ENCODE peak calls at places on chromosomes 2 and 18, in seven cellular contexts. J is activated T-helper 1 cell treated with anti-CD3 and anti-CD28 coated beads, Interleukin-2, amount 50 U/mL, for 16 hours; W is lower lobe of right lung; M is AG09309; I is colonic mucosa; E is HT1080; O is AG10803. R is an unnamed sample.

GRCh38 chr2:234500394-234501006 is 3.6 kb upstream of the ARL4C start:
- DNase-seq in I (peak; percentile 50), W (peak; percentile 74), J (peak; percentile 59), M (no peak), E (peak; percentile 67), O (peak; percentile 75), R (peak; percentile 66)

GRCh38 chr18:57789105-57789504 is 14.0 kb downstream of the ATP8B1 start:
- DNase-seq in W (no peak), I (no peak), O (peak; percentile 67), J (no peak), M (no peak), E (no peak), R (no peak)

GRCh38 chr2:12714391-12715221 is 2.1 kb upstream of the TRIB2 start:
- DNase-seq in E (peak; percentile 74), J (no peak), O (peak; percentile 61), M (no peak), W (no peak), I (no peak), R (no peak)

GRCh38 chr2:12412898-12413305 is 303.8 kb upstream of the TRIB2 start:
- DNase-seq in W (no peak), M (no peak), E (no peak), J (no peak), I (no peak), O (no peak), R (no peak)

GRCh38 chr2:239160226-239161143 is 240.3 kb downstream of the HDAC4 start:
- DNase-seq in O (no peak), M (no peak), J (no peak), E (peak; percentile 10), W (peak; percentile 27), I (no peak), R (no peak)

GRCh38 chr2:17674817-17675216 is 78.8 kb downstream of the SMC6 start:
- DNase-seq in J (no peak), M (no peak), E (no peak), O (no peak), I (no peak), W (no peak), R (no peak)

GRCh38 chr18:30687501-30687900 is 355.0 kb downstream of the DSC3 start:
- DNase-seq in W (no peak), M (no peak), E (peak; percentile 4), O (no peak), I (no peak), J (no peak), R (no peak)

GRCh38 chr2:2650608-2651375 is 319.7 kb upstream of the MYT1L start:
- DNase-seq in M (no peak), E (no peak), J (no peak), I (no peak), W (no peak), O (no peak), R (no peak)

GRCh38 chr2:107740300-107740699 is 86.4 kb upstream of the RGPD4 start:
- DNase-seq in O (no peak), M (no peak), J (no peak), W (no peak), I (no peak), E (no peak), R (no peak)

GRCh38 chr2:135935914-135936313 is 49.5 kb downstream of the DARS1 start:
- DNase-seq in W (no peak), M (no peak), J (no peak), I (no peak), O (no peak), E (no peak), R (no peak)

GRCh38 chr2:175036582-175037018 is 31.4 kb upstream of the CHN1 start:
- DNase-seq in E (peak; percentile 24), O (peak; percentile 25), M (no peak), I (no peak), J (no peak), W (no peak), R (no peak)

GRCh38 chr2:19728120-19728519 is 173.7 kb downstream of the TTC32 start:
- DNase-seq in J (no peak), W (no peak), I (no peak), O (no peak), E (no peak), M (no peak), R (no peak)

GRCh38 chr2:238974510-238975166 is 126.8 kb downstream of the TWIST2 start:
- DNase-seq in J (no peak), W (no peak), E (peak; percentile 93), I (peak; percentile 35), O (peak; percentile 92), M (peak; percentile 82), R (no peak)

GRCh38 chr2:85611705-85612587 is at the start of gene C2orf68:
- DNase-seq in I (peak; percentile 95), J (peak; percentile 80), O (peak; percentile 82), W (peak; percentile 94), M (no peak), E (peak; percentile 84), R (peak; percentile 95)

GRCh38 chr2:55134316-55134706 is 84.1 kb upstream of the RTN4 start:
- DNase-seq in M (no peak), O (no peak), I (no peak), J (no peak), W (no peak), E (no peak), R (no peak)

GRCh38 chr2:75390184-75390583 is 170.6 kb downstream of the EVA1A start:
- DNase-seq in W (no peak), E (no peak), J (no peak), I (no peak), O (no peak), M (no peak), R (no peak)

GRCh38 chr2:215796160-215796559 is 217.2 kb downstream of the MREG start:
- DNase-seq in I (peak; percentile 40), O (peak; percentile 80), M (peak; percentile 65), E (peak; percentile 88), J (no peak), W (no peak), R (no peak)

GRCh38 chr2:128137094-128137616 is 46.2 kb downstream of the UGGT1 start:
- DNase-seq in J (no peak), I (no peak), M (no peak), W (no peak), O (no peak), E (no peak), R (no peak)

GRCh38 chr2:179341152-179341866 is 76.7 kb upstream of the SESTD1 start:
- DNase-seq in O (no peak), I (no peak), J (no peak), W (no peak), E (no peak), M (no peak), R (no peak)

GRCh38 chr18:26119246-26119645 is 14.4 kb upstream of the PSMA8 start:
- DNase-seq in M (no peak), W (no peak), E (no peak), O (peak; percentile 3), J (no peak), I (no peak), R (no peak)

GRCh38 chr2:55922488-55922887 is 1.1 kb downstream of the EFEMP1 start:
- DNase-seq in O (no peak), I (no peak), J (no peak), E (peak; percentile 58), W (no peak), M (no peak), R (no peak)

GRCh38 chr2:6081542-6081872 is 389.3 kb downstream of the SOX11 start:
- DNase-seq in W (no peak), M (no peak), E (no peak), O (no peak), J (no peak), I (no peak), R (no peak)

GRCh38 chr2:37090019-37090477 is 5.7 kb downstream of the GPATCH11 start:
- DNase-seq in W (no peak), E (no peak), J (no peak), I (no peak), M (no peak), O (no peak), R (no peak)

GRCh38 chr2:179581605-179582004 is 279.8 kb downstream of the ZNF385B start:
- DNase-seq in O (no peak), E (peak; percentile 89), W (no peak), J (no peak), M (no peak), I (no peak), R (no peak)

GRCh38 chr2:69340101-69340775 is 46.8 kb downstream of the GFPT1 start:
- DNase-seq in O (peak; percentile 66), E (no peak), W (no peak), J (no peak), I (no peak), M (no peak), R (no peak)

GRCh38 chr2:136116813-136117390 is 1.0 kb downstream of the CXCR4 start:
- DNase-seq in O (no peak), M (no peak), W (peak; percentile 65), I (peak; percentile 29), J (peak; percentile 57), E (no peak), R (peak; percentile 56)

GRCh38 chr2:160390544-160391258 is 102.9 kb downstream of the RBMS1 start:
- DNase-seq in I (no peak), W (no peak), O (peak; percentile 84), E (peak; percentile 61), J (no peak), M (no peak), R (no peak)

GRCh38 chr2:39455826-39456225 is 18.7 kb upstream of the MAP4K3 start:
- DNase-seq in J (no peak), M (no peak), I (no peak), O (no peak), W (no peak), E (peak; percentile 48), R (no peak)

GRCh38 chr18:50862401-50862800 is 16.5 kb upstream of the ME2 start:
- DNase-seq in E (no peak), O (no peak), J (no peak), M (no peak), I (no peak), W (no peak), R (no peak)

R was measured in Right ventricle myocardium superior.